ENCODE peak calls at places on chromosomes 2 and 18, in four cellular contexts. T, M, V and B are unnamed samples.
A peak's percentile ranks its signal among the peaks of the same experiment; 100 is the strongest.

GRCh38 chr18:50307738-50308470 is 20.4 kb upstream of the CXXC1 start:
- DNase-seq in M (peak; percentile 29), V (peak; percentile 83), T (peak; percentile 71), B (peak; percentile 77)

GRCh38 chr2:169887120-169887519 is 59.9 kb downstream of the UBR3 start:
- DNase-seq in V (no peak), T (no peak), M (no peak), B (no peak)

GRCh38 chr2:33426666-33427231 is 49.7 kb upstream of the RASGRP3 start:
- DNase-seq in V (no peak), M (no peak), T (no peak), B (no peak)

GRCh38 chr2:218983263-218983970 is 1.6 kb downstream of the FEV start:
- DNase-seq in V (no peak), M (no peak), T (no peak), B (no peak)

GRCh38 chr2:110099471-110100225 is 16.0 kb downstream of the MALL start:
- DNase-seq in V (no peak), M (no peak), T (no peak), B (no peak)

GRCh38 chr18:45856526-45856925 is 31.1 kb downstream of the SIGLEC15 start:
- DNase-seq in V (no peak), T (no peak), M (no peak), B (no peak)

GRCh38 chr2:127106998-127107621 is at the start of gene BIN1:
- DNase-seq in M (peak; percentile 80), T (peak; percentile 32), V (peak; percentile 48), B (peak; percentile 60)

GRCh38 chr2:105866439-105867170 is 121.9 kb downstream of the NCK2 start:
- DNase-seq in T (no peak), V (no peak), M (no peak), B (no peak)

GRCh38 chr2:136638193-136638592 is 127.2 kb upstream of the THSD7B start:
- DNase-seq in V (no peak), M (no peak), T (no peak), B (no peak)

GRCh38 chr2:143937563-143938346 is 582.2 kb downstream of the ZEB2 start:
- DNase-seq in T (no peak), M (peak; percentile 31), V (no peak), B (no peak)

GRCh38 chr2:96550787-96551604 is 14.4 kb downstream of the ARID5A start:
- DNase-seq in M (no peak), T (no peak), V (no peak), B (no peak)

GRCh38 chr2:58052978-58053377 is 6.4 kb downstream of the VRK2 start:
- DNase-seq in T (no peak), V (no peak), M (no peak), B (no peak)

GRCh38 chr18:12470382-12471090 is 62.8 kb downstream of the PRELID3A start:
- DNase-seq in M (no peak), V (no peak), T (no peak), B (no peak)

GRCh38 chr2:25079050-25079635 is 37.3 kb downstream of the EFR3B start:
- DNase-seq in T (peak; percentile 17), V (no peak), M (no peak), B (no peak)

GRCh38 chr2:106158871-106159270 is 35.2 kb downstream of the UXS1 start:
- DNase-seq in T (no peak), V (peak; percentile 7), M (no peak), B (peak; percentile 20)

GRCh38 chr2:38467768-38468463 is 90.8 kb upstream of the ATL2 start:
- DNase-seq in M (no peak), T (no peak), V (no peak), B (no peak)